ENCODE peak calls at places on chromosomes 13 and 19, in seven cellular contexts. O is mammary epithelial cell; V is NCI-H1105; S is bronchial epithelial cell; D is activated T-cell treated with anti-CD3 and anti-CD28 coated beads, Interleukin-2, amount 50 U/mL, for 72 hours; C is T-cell; J is HTR-8/SVneo. L is an unnamed sample.
A peak's percentile ranks its signal among the peaks of the same experiment; 100 is the strongest.

GRCh38 chr13:71517004-71517403 is 350.0 kb downstream of the DACH1 start:
- DNase-seq in C (no peak), D (no peak), V (no peak), J (no peak), S (peak; percentile 12), O (no peak), L (no peak)

GRCh38 chr19:32581704-32582164 is 744 bp downstream of the PDCD5 start:
- DNase-seq in S (peak; percentile 67), J (peak; percentile 20), D (no peak), V (peak; percentile 5), O (peak; percentile 73), C (no peak), L (no peak)

GRCh38 chr13:58584610-58585009 is 953.1 kb downstream of the PCDH17 start:
- DNase-seq in D (no peak), S (no peak), O (no peak), C (no peak), V (no peak), J (no peak), L (no peak)

GRCh38 chr19:42286349-42287016 is 15.4 kb upstream of the PRR19 start:
- DNase-seq in D (no peak), O (no peak), J (no peak), V (no peak), C (no peak), S (no peak), L (no peak)

GRCh38 chr19:18282021-18282787 is 782 bp upstream of the JUND start:
- DNase-seq in V (no peak), J (no peak), C (no peak), O (no peak), D (peak; percentile 50), S (peak; percentile 47), L (peak; percentile 77)

GRCh38 chr13:110521296-110521680 is 40.2 kb downstream of the RAB20 start:
- DNase-seq in V (no peak), C (no peak), D (no peak), O (no peak), J (no peak), S (no peak), L (no peak)

GRCh38 chr19:8575467-8575997 is 1.7 kb downstream of the MYO1F start:
- DNase-seq in O (no peak), S (peak; percentile 12), V (no peak), J (peak; percentile 40), C (no peak), D (peak; percentile 51), L (no peak)

GRCh38 chr19:6678690-6679109 is 8.7 kb upstream of the TNFSF14 start:
- DNase-seq in J (no peak), S (peak; percentile 65), C (no peak), O (peak; percentile 65), V (no peak), D (peak; percentile 87), L (no peak)

GRCh38 chr13:35914662-35915061 is 216.5 kb downstream of the DCLK1 start:
- DNase-seq in D (no peak), J (no peak), O (no peak), V (no peak), C (no peak), S (no peak), L (no peak)

L was measured in upper lobe of right lung.